ENCODE peak calls at places on chromosomes 4 and X, in five cellular contexts. One of them, this sample, is unnamed.

GRCh38 chr4:99100876-99101275 is 12.3 kb upstream of the ADH5 start:
- DNase-seq in CD8-positive, alpha-beta T cell: no peak
- DNase-seq in mucosa of descending colon: no peak
- DNase-seq in sciatic nerve: no peak
- DNase-seq in cardiac septum: no peak
- DNase-seq in this sample: no peak

GRCh38 chr4:168540865-168541607 is 44.2 kb downstream of the PALLD start:
- DNase-seq in CD8-positive, alpha-beta T cell: no peak
- DNase-seq in mucosa of descending colon: no peak
- DNase-seq in sciatic nerve: no peak
- DNase-seq in cardiac septum: no peak
- DNase-seq in this sample: no peak

GRCh38 chr4:24278693-24279092 is 305.7 kb downstream of the DHX15 start:
- DNase-seq in CD8-positive, alpha-beta T cell: no peak
- DNase-seq in mucosa of descending colon: no peak
- DNase-seq in sciatic nerve: no peak
- DNase-seq in cardiac septum: no peak
- DNase-seq in this sample: no peak

GRCh38 chr4:88613417-88613875 is 21.2 kb downstream of the HERC3 start:
- DNase-seq in CD8-positive, alpha-beta T cell: peak; percentile 55
- DNase-seq in mucosa of descending colon: no peak
- DNase-seq in sciatic nerve: no peak
- DNase-seq in cardiac septum: no peak
- DNase-seq in this sample: no peak

GRCh38 chrX:104564921-104565703 is 887 bp upstream of the IL1RAPL2 start:
- DNase-seq in CD8-positive, alpha-beta T cell: no peak
- DNase-seq in mucosa of descending colon: no peak
- DNase-seq in sciatic nerve: no peak
- DNase-seq in cardiac septum: no peak
- DNase-seq in this sample: no peak

GRCh38 chr4:153488006-153488718 is 22.0 kb downstream of the TMEM131L start:
- DNase-seq in CD8-positive, alpha-beta T cell: peak; percentile 88
- DNase-seq in mucosa of descending colon: no peak
- DNase-seq in sciatic nerve: no peak
- DNase-seq in cardiac septum: no peak
- DNase-seq in this sample: no peak

GRCh38 chr4:74133786-74134499 is 24.0 kb upstream of the MTHFD2L start:
- DNase-seq in CD8-positive, alpha-beta T cell: peak; percentile 22
- DNase-seq in mucosa of descending colon: peak; percentile 91
- DNase-seq in sciatic nerve: peak; percentile 83
- DNase-seq in cardiac septum: peak; percentile 82
- DNase-seq in this sample: peak; percentile 83

GRCh38 chr4:118888666-118889312 is at the start of gene SYNPO2:
- DNase-seq in CD8-positive, alpha-beta T cell: no peak
- DNase-seq in mucosa of descending colon: peak; percentile 47
- DNase-seq in sciatic nerve: peak; percentile 88
- DNase-seq in cardiac septum: peak; percentile 90
- DNase-seq in this sample: peak; percentile 85

GRCh38 chr4:101282076-101282844 is 65.1 kb downstream of the PPP3CA start:
- DNase-seq in CD8-positive, alpha-beta T cell: peak; percentile 27
- DNase-seq in mucosa of descending colon: no peak
- DNase-seq in sciatic nerve: no peak
- DNase-seq in cardiac septum: no peak
- DNase-seq in this sample: no peak

GRCh38 chrX:10048695-10049094 is 81.5 kb downstream of the CLDN34 start:
- DNase-seq in CD8-positive, alpha-beta T cell: no peak
- DNase-seq in mucosa of descending colon: no peak
- DNase-seq in sciatic nerve: peak; percentile 26
- DNase-seq in cardiac septum: no peak
- DNase-seq in this sample: no peak

GRCh38 chrX:35711281-35711680 is 86.9 kb upstream of the MAGEB16 start:
- DNase-seq in CD8-positive, alpha-beta T cell: no peak
- DNase-seq in mucosa of descending colon: no peak
- DNase-seq in sciatic nerve: no peak
- DNase-seq in cardiac septum: no peak
- DNase-seq in this sample: no peak

GRCh38 chr4:44446191-44446590 is 2.4 kb downstream of the KCTD8 start:
- DNase-seq in CD8-positive, alpha-beta T cell: no peak
- DNase-seq in mucosa of descending colon: no peak
- DNase-seq in sciatic nerve: no peak
- DNase-seq in cardiac septum: no peak
- DNase-seq in this sample: no peak

GRCh38 chrX:23369037-23369436 is 34.4 kb downstream of the PTCHD1 start:
- DNase-seq in CD8-positive, alpha-beta T cell: no peak
- DNase-seq in mucosa of descending colon: no peak
- DNase-seq in sciatic nerve: no peak
- DNase-seq in cardiac septum: no peak
- DNase-seq in this sample: no peak

GRCh38 chrX:11525685-11526084 is 140.0 kb downstream of the ARHGAP6 start:
- DNase-seq in CD8-positive, alpha-beta T cell: no peak
- DNase-seq in mucosa of descending colon: no peak
- DNase-seq in sciatic nerve: no peak
- DNase-seq in cardiac septum: no peak
- DNase-seq in this sample: no peak

GRCh38 chr4:108219998-108220397 is 51.3 kb upstream of the LEF1 start:
- DNase-seq in CD8-positive, alpha-beta T cell: no peak
- DNase-seq in mucosa of descending colon: no peak
- DNase-seq in sciatic nerve: no peak
- DNase-seq in cardiac septum: no peak
- DNase-seq in this sample: no peak

GRCh38 chr4:120844528-120844921 is 78.0 kb downstream of the PRDM5 start:
- DNase-seq in CD8-positive, alpha-beta T cell: no peak
- DNase-seq in mucosa of descending colon: no peak
- DNase-seq in sciatic nerve: no peak
- DNase-seq in cardiac septum: no peak
- DNase-seq in this sample: no peak

GRCh38 chr4:19187709-19188108 is 1064.0 kb upstream of the SLIT2 start:
- DNase-seq in CD8-positive, alpha-beta T cell: no peak
- DNase-seq in mucosa of descending colon: peak; percentile 22
- DNase-seq in sciatic nerve: no peak
- DNase-seq in cardiac septum: no peak
- DNase-seq in this sample: no peak

GRCh38 chr4:100086766-100087431 is 103.4 kb downstream of the DDIT4L start:
- DNase-seq in CD8-positive, alpha-beta T cell: no peak
- DNase-seq in mucosa of descending colon: no peak
- DNase-seq in sciatic nerve: no peak
- DNase-seq in cardiac septum: no peak
- DNase-seq in this sample: peak; percentile 47

GRCh38 chrX:3712080-3712869 is 1.2 kb downstream of the PRKX start:
- DNase-seq in CD8-positive, alpha-beta T cell: no peak
- DNase-seq in mucosa of descending colon: peak; percentile 32
- DNase-seq in sciatic nerve: peak; percentile 66
- DNase-seq in cardiac septum: no peak
- DNase-seq in this sample: no peak

GRCh38 chr4:161949941-161950725 is 213.7 kb downstream of the FSTL5 start:
- DNase-seq in CD8-positive, alpha-beta T cell: no peak
- DNase-seq in mucosa of descending colon: no peak
- DNase-seq in sciatic nerve: no peak
- DNase-seq in cardiac septum: no peak
- DNase-seq in this sample: no peak

GRCh38 chr4:152100378-152101201 is 339.8 kb upstream of the GATB start:
- DNase-seq in CD8-positive, alpha-beta T cell: peak; percentile 93
- DNase-seq in mucosa of descending colon: peak; percentile 43
- DNase-seq in sciatic nerve: no peak
- DNase-seq in cardiac septum: no peak
- DNase-seq in this sample: no peak

GRCh38 chrX:126137899-126138298 is 28.2 kb downstream of the DCAF12L2 start:
- DNase-seq in CD8-positive, alpha-beta T cell: no peak
- DNase-seq in mucosa of descending colon: no peak
- DNase-seq in sciatic nerve: no peak
- DNase-seq in cardiac septum: no peak
- DNase-seq in this sample: no peak

GRCh38 chrX:87846956-87847355 is 329.4 kb downstream of the KLHL4 start:
- DNase-seq in CD8-positive, alpha-beta T cell: no peak
- DNase-seq in mucosa of descending colon: no peak
- DNase-seq in sciatic nerve: no peak
- DNase-seq in cardiac septum: no peak
- DNase-seq in this sample: no peak

GRCh38 chr4:2750719-2751605 is 5.2 kb downstream of the TNIP2 start:
- DNase-seq in CD8-positive, alpha-beta T cell: no peak
- DNase-seq in mucosa of descending colon: peak; percentile 78
- DNase-seq in sciatic nerve: no peak
- DNase-seq in cardiac septum: no peak
- DNase-seq in this sample: no peak

GRCh38 chr4:66404149-66404548 is 733.9 kb upstream of the EPHA5 start:
- DNase-seq in CD8-positive, alpha-beta T cell: no peak
- DNase-seq in mucosa of descending colon: no peak
- DNase-seq in sciatic nerve: no peak
- DNase-seq in cardiac septum: no peak
- DNase-seq in this sample: no peak

GRCh38 chr4:9762823-9763475 is 18.5 kb upstream of the DRD5 start:
- DNase-seq in CD8-positive, alpha-beta T cell: no peak
- DNase-seq in mucosa of descending colon: peak; percentile 84
- DNase-seq in sciatic nerve: peak; percentile 70
- DNase-seq in cardiac septum: no peak
- DNase-seq in this sample: peak; percentile 67

GRCh38 chr4:87442889-87443288 is 20.5 kb downstream of the NUDT9 start:
- DNase-seq in CD8-positive, alpha-beta T cell: no peak
- DNase-seq in mucosa of descending colon: no peak
- DNase-seq in sciatic nerve: no peak
- DNase-seq in cardiac septum: no peak
- DNase-seq in this sample: no peak

GRCh38 chr4:87132035-87132434 is 88.4 kb downstream of the KLHL8 start:
- DNase-seq in CD8-positive, alpha-beta T cell: no peak
- DNase-seq in mucosa of descending colon: no peak
- DNase-seq in sciatic nerve: no peak
- DNase-seq in cardiac septum: no peak
- DNase-seq in this sample: no peak